ENCODE peak calls at places on chromosome 17, in seven cellular contexts. F, D, H, Q, Y, J and X are unnamed samples.

GRCh38 chr17:45929344-45929743 is 35.0 kb downstream of the MAPT start:
- DNase-seq in F (no peak), Q (no peak), J (no peak), H (no peak), D (no peak), Y (no peak), X (no peak)

GRCh38 chr17:48178327-48178726 is 70.8 kb downstream of the SNX11 start:
- DNase-seq in F (no peak), D (no peak), Q (no peak), Y (no peak), J (no peak), H (no peak), X (no peak)

GRCh38 chr17:34146440-34147043 is 108.5 kb upstream of the CCL2 start:
- DNase-seq in H (peak), D (no peak), F (no peak), J (no peak), Y (no peak), Q (peak), X (peak)

GRCh38 chr17:67377727-67378443 is 804 bp downstream of the PITPNC1 start:
- DNase-seq in Q (peak), J (peak), H (peak), D (no peak), F (no peak), Y (peak), X (peak)

GRCh38 chr17:82311971-82312370 is 5.4 kb downstream of the CD7 start:
- DNase-seq in H (no peak), D (no peak), F (no peak), Y (no peak), Q (no peak), J (no peak), X (no peak)

GRCh38 chr17:67059372-67059771 is 15.0 kb downstream of the CACNG1 start:
- DNase-seq in Q (no peak), D (no peak), Y (no peak), H (no peak), F (no peak), J (no peak), X (no peak)

GRCh38 chr17:45372325-45372869 is 55.6 kb upstream of the MAP3K14 start:
- DNase-seq in Q (peak), J (peak), H (no peak), D (no peak), F (no peak), Y (no peak), X (no peak)

GRCh38 chr17:69607162-69607834 is 192.8 kb downstream of the MAP2K6 start:
- DNase-seq in Q (peak), J (peak), D (peak), H (peak), F (peak), Y (peak), X (no peak)

GRCh38 chr17:62052765-62053338 is 12.2 kb downstream of the MED13 start:
- DNase-seq in Y (no peak), D (no peak), H (no peak), Q (no peak), F (no peak), J (no peak), X (no peak)

GRCh38 chr17:33914120-33914519 is 341.0 kb upstream of the CCL2 start:
- DNase-seq in Y (no peak), Q (no peak), J (no peak), D (no peak), H (no peak), F (no peak), X (no peak)

GRCh38 chr17:10666921-10667320 is 9.8 kb upstream of the MYH3 start:
- DNase-seq in H (no peak), F (no peak), D (no peak), J (peak), Q (no peak), Y (peak), X (no peak)

GRCh38 chr17:69878661-69879060 is 196.4 kb upstream of the KCNJ16 start:
- DNase-seq in F (no peak), D (no peak), Y (no peak), J (no peak), Q (peak), H (no peak), X (no peak)

GRCh38 chr17:38428150-38428642 is at the start of gene ARHGAP23:
- DNase-seq in H (peak), J (peak), Q (no peak), D (peak), Y (peak), F (peak), X (peak)

GRCh38 chr17:38727661-38728220 is 2.4 kb upstream of the CISD3 start:
- DNase-seq in D (no peak), J (no peak), F (no peak), H (no peak), Q (no peak), Y (no peak), X (peak)

GRCh38 chr17:50079334-50080095 is 15.6 kb upstream of the PDK2 start:
- DNase-seq in J (no peak), D (no peak), Q (no peak), Y (no peak), H (no peak), F (peak), X (no peak)

GRCh38 chr17:82435103-82435502 is 15.4 kb downstream of the CYBC1 start:
- DNase-seq in H (no peak), Q (no peak), D (no peak), Y (peak), J (peak), F (no peak), X (no peak)

GRCh38 chr17:20114466-20114865 is 105.3 kb downstream of the SPECC1 start:
- DNase-seq in Y (peak), F (no peak), H (no peak), J (peak), D (no peak), Q (peak), X (no peak)

GRCh38 chr17:62704381-62704971 is 77.0 kb downstream of the MRC2 start:
- DNase-seq in D (no peak), H (peak), Q (peak), J (peak), Y (peak), F (peak), X (no peak)

GRCh38 chr17:54426287-54426886 is 474.3 kb upstream of the TOM1L1 start:
- DNase-seq in Q (peak), H (no peak), F (no peak), Y (no peak), D (no peak), J (no peak), X (no peak)

GRCh38 chr17:30780343-30780742 is 44.1 kb downstream of the CRLF3 start:
- DNase-seq in J (no peak), Y (no peak), H (no peak), Q (no peak), F (no peak), D (no peak), X (no peak)

GRCh38 chr17:77049440-77049839 is 91.3 kb upstream of the SEC14L1 start:
- DNase-seq in Y (no peak), Q (peak), J (no peak), D (no peak), H (no peak), F (no peak), X (no peak)

GRCh38 chr17:47423406-47424295 is 99.9 kb downstream of the EFCAB13 start:
- DNase-seq in F (no peak), Q (no peak), J (no peak), D (no peak), H (peak), Y (peak), X (peak)

GRCh38 chr17:13941781-13942180 is 127.5 kb upstream of the COX10 start:
- DNase-seq in Q (no peak), H (no peak), J (no peak), D (no peak), Y (no peak), F (no peak), X (no peak)

GRCh38 chr17:79814966-79815835 is 18.3 kb upstream of the CBX8 start:
- DNase-seq in D (no peak), Q (no peak), J (no peak), F (no peak), H (peak), Y (no peak), X (no peak)

GRCh38 chr17:27384261-27384701 is 72.0 kb upstream of the KSR1 start:
- DNase-seq in Y (peak), F (peak), H (peak), Q (peak), D (peak), J (peak), X (no peak)

GRCh38 chr17:19714542-19715411 is 1.6 kb downstream of the SLC47A2 start:
- DNase-seq in J (no peak), D (no peak), Q (no peak), H (peak), F (no peak), Y (no peak), X (no peak)

GRCh38 chr17:75151893-75152292 is 2.4 kb downstream of the JPT1 start:
- DNase-seq in D (no peak), J (peak), F (no peak), Y (no peak), Q (no peak), H (no peak), X (no peak)

GRCh38 chr17:14355556-14355955 is 54.7 kb downstream of the HS3ST3B1 start:
- DNase-seq in H (no peak), J (no peak), Y (no peak), Q (no peak), F (peak), D (no peak), X (no peak)

GRCh38 chr17:19413725-19414124 is 2.7 kb downstream of the RNF112 start:
- DNase-seq in Q (no peak), J (no peak), F (no peak), D (no peak), H (no peak), Y (no peak), X (no peak)

GRCh38 chr17:50152736-50153135 is 2.3 kb upstream of the PPP1R9B start:
- DNase-seq in Q (no peak), Y (no peak), H (no peak), F (no peak), J (no peak), D (no peak), X (no peak)

GRCh38 chr17:80284631-80285030 is 24.0 kb downstream of the RNF213 start:
- DNase-seq in H (no peak), Q (no peak), D (no peak), Y (no peak), J (no peak), F (no peak), X (no peak)

GRCh38 chr17:80195671-80196529 is 24.2 kb downstream of the SGSH start:
- DNase-seq in Y (peak), J (no peak), D (no peak), F (no peak), H (no peak), Q (no peak), X (peak)

GRCh38 chr17:42010898-42011516 is 6.2 kb downstream of the DNAJC7 start:
- DNase-seq in J (peak), D (no peak), F (peak), Y (peak), Q (peak), H (no peak), X (no peak)

GRCh38 chr17:9322298-9322697 is 253.3 kb downstream of the STX8 start:
- DNase-seq in D (no peak), Q (no peak), Y (peak), J (no peak), F (no peak), H (no peak), X (no peak)
- TF ChIP-seq CTCF in D (peak), Q (no peak), Y (peak), J (no peak), F (no peak), H (no peak), X (no peak)

GRCh38 chr17:1907216-1907631 is 77.4 kb downstream of the RPA1 start:
- DNase-seq in Y (no peak), D (no peak), H (no peak), Q (no peak), J (no peak), F (no peak), X (no peak)
- TF ChIP-seq CTCF in Y (no peak), D (no peak), H (no peak), Q (no peak), J (no peak), F (no peak), X (no peak)

GRCh38 chr17:78143214-78144145 is 2.7 kb upstream of the C17orf99 start:
- DNase-seq in Q (no peak), J (no peak), F (no peak), H (no peak), D (no peak), Y (no peak), X (no peak)

GRCh38 chr17:78146881-78147280 is 696 bp downstream of the C17orf99 start:
- DNase-seq in Q (no peak), F (no peak), Y (no peak), H (no peak), D (no peak), J (no peak), X (no peak)

GRCh38 chr17:78144146-78144719 is 2.0 kb upstream of the C17orf99 start:
- DNase-seq in H (peak), Y (peak), F (peak), Q (no peak), D (peak), J (peak), X (no peak)

GRCh38 chr17:78146471-78146869 is 285 bp downstream of the C17orf99 start:
- DNase-seq in Q (no peak), H (peak), Y (no peak), J (no peak), F (no peak), D (no peak), X (no peak)

GRCh38 chr17:78144736-78145641 is 1.2 kb upstream of the C17orf99 start:
- DNase-seq in Q (no peak), F (no peak), Y (no peak), H (peak), D (no peak), J (no peak), X (no peak)
- TF ChIP-seq CTCF in Q (no peak), F (no peak), Y (no peak), H (no peak), D (no peak), J (no peak), X (no peak)

GRCh38 chr17:21215935-21216334 is 2.0 kb upstream of the TMEM11 start:
- DNase-seq in J (no peak), Y (peak), D (no peak), F (no peak), H (no peak), Q (peak), X (no peak)

GRCh38 chr17:21213491-21214014 is 408 bp downstream of the TMEM11 start:
- DNase-seq in H (no peak), J (no peak), D (no peak), Q (peak), Y (peak), F (no peak), X (no peak)

GRCh38 chr17:21214777-21215541 is 998 bp upstream of the TMEM11 start:
- DNase-seq in H (no peak), J (no peak), Q (peak), Y (peak), D (no peak), F (no peak), X (no peak)

GRCh38 chr17:21213005-21213404 is 956 bp downstream of the TMEM11 start:
- DNase-seq in Q (no peak), D (no peak), J (no peak), Y (no peak), H (no peak), F (no peak), X (no peak)

GRCh38 chr17:21214015-21214776 is at the start of gene TMEM11:
- DNase-seq in J (peak), H (peak), F (peak), Y (peak), D (peak), Q (peak), X (peak)
- TF ChIP-seq CTCF in J (peak), H (no peak), F (peak), Y (no peak), D (no peak), Q (peak), X (peak)

DNA sequence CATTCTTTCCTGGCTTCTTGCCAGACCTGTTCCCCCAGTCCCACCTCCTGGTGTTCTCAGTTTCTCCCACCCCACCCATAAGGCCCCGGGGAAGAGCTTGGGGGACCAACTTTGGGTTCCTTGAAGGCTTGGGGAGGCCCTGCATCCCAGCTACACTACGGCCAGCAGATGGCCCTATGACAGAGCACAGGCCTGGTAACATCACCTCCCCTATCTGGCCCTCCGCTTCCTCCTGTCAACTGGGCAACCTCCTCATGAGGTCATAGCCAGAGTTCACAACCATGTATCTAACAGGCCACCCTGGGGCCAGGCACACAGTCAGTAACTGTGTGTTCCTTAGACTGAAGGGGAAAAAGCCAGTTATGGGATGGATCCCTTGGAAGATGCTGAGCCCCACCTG is 31.4 kb downstream of the MYO15A start:
- DNase-seq in D (no peak), Y (peak), J (peak), F (peak), H (no peak), Q (no peak), X (no peak)
- TF ChIP-seq CTCF in D (peak), Y (peak), J (peak), F (peak), H (no peak), Q (peak), X (no peak)

DNA sequence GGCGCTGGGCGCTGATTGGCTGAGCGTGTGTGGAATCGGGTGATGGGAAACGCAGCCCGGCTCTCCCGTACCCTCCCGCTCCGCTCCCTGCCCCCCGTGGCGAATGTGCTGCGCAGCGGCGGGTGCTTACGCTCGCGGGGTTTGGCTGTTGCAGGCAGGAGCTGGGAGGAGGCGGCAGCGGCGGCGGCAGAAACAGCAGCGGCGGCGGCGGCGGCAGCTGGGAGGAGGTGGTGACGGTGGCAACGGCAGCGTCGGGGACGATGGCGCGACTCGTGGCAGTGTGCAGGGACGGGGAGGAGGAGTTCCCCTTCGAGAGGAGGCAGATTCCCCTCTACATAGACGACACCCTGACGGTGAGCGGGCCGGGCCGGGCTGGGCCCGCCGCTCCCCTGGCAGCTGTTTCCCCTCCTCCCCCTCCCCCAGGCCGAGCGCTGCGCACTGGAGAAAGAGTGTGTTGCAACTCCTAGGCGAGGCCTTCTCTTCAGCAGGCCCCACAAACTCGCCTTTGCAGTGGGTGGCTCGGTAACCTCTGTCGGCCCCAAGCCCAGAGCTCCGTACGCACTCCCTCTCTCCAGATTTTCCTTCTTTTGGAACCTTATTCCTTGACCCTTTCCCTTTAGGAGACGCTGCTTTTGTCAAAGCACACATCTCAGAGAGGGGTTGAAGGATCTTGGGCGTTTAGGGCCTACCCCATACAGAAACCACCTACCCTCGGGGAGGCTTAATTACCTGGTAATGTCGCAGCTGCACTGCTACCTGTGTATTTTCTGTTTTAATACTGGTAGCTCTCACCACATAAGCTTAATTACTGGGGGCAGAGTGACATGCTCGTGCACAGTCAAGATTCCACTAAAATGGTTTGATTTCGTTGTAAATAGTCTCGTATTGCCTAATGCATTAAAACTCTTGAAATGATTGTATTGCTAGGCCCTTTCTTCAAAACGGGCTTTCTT is 1.0 kb downstream of the GGNBP2 start:
- DNase-seq in H (peak), Q (peak), F (peak), J (peak), D (peak), Y (peak), X (peak)
- TF ChIP-seq CTCF in H (no peak), Q (no peak), F (no peak), J (no peak), D (peak), Y (no peak), X (no peak)

GRCh38 chr17:28675485-28675884 is 13.5 kb downstream of the SUPT6H start:
- DNase-seq in Y (no peak), F (no peak), D (no peak), Q (no peak), H (no peak), J (peak), X (no peak)

DNA sequence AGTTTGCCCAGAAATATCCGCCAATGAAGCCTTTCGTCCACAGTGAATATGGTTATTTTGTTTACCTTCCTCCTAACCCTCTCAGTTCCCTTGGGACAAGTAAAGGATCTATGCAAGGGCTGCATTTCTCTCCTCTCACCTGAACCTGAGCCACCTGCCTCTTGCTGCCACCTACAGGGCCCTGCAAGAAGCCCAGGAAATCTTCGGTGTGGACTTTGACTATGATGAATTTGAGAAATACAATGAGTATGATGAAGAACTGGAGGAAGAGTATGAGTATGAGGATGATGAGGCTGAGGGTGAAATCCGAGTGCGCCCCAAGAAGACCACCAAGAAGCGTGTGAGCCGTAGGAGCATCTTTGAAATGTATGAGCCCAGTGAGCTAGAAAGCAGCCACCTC is 14.0 kb downstream of the SUPT6H start:
- DNase-seq in Q (peak), H (no peak), D (no peak), J (no peak), Y (no peak), F (no peak), X (no peak)
- TF ChIP-seq CTCF in Q (peak), H (no peak), D (no peak), J (no peak), Y (peak), F (peak), X (peak)